ENCODE peak calls at places on chromosomes 3 and 15, in nine cellular contexts. J is HCT116; L is CD8-positive, alpha-beta memory T cell; V is neuronal stem cell; N is heart left ventricle; I is CD8-positive, alpha-beta T cell; X is H9; R is foreskin keratinocyte; D is small intestine. P is an unnamed sample.

GRCh38 chr3:125080077-125080476 is 24.3 kb upstream of the HEG1 start:
- DNase-seq in L (no peak), X (no peak), D (no peak), R (no peak), N (no peak), J (no peak), I (no peak), V (no peak), P (no peak)

GRCh38 chr3:58623478-58623877 is 43.1 kb downstream of the FAM3D start:
- DNase-seq in D (no peak), J (no peak), L (no peak), V (no peak), I (no peak), R (no peak), X (no peak), N (no peak), P (no peak)

GRCh38 chr3:38031022-38031994 is 1.9 kb upstream of the PLCD1 start:
- DNase-seq in J (peak; percentile 31), L (peak; percentile 64), N (no peak), V (no peak), R (peak; percentile 76), I (peak; percentile 30), X (no peak), D (peak; percentile 77), P (peak; percentile 91)

GRCh38 chr15:77035999-77036471 is 34.9 kb downstream of the TSPAN3 start:
- DNase-seq in D (no peak), R (peak; percentile 41), V (no peak), I (no peak), L (peak; percentile 45), N (peak; percentile 36), X (peak; percentile 25), J (no peak), P (peak; percentile 31)

GRCh38 chr3:83523470-83524073 is 1435.2 kb upstream of the CADM2 start:
- DNase-seq in X (peak; percentile 78), I (no peak), N (no peak), R (peak; percentile 13), V (peak; percentile 64), L (no peak), D (no peak), J (no peak), P (no peak)

GRCh38 chr3:139577899-139578298 is 38.4 kb upstream of the RBP1 start:
- DNase-seq in J (no peak), I (no peak), V (no peak), N (no peak), R (no peak), L (no peak), X (peak; percentile 57), D (no peak), P (no peak)

GRCh38 chr3:139686624-139687023 is 8.9 kb upstream of the NMNAT3 start:
- DNase-seq in J (no peak), V (no peak), L (no peak), D (no peak), R (no peak), I (no peak), X (no peak), N (no peak), P (peak; percentile 36)

GRCh38 chr15:60026555-60026954 is 22.4 kb downstream of the FOXB1 start:
- DNase-seq in N (no peak), V (no peak), R (no peak), I (no peak), D (no peak), J (no peak), L (no peak), X (no peak), P (no peak)

GRCh38 chr15:101523560-101523940 is 34.0 kb upstream of the PCSK6 start:
- DNase-seq in L (no peak), N (no peak), D (no peak), V (no peak), J (no peak), I (no peak), R (no peak), X (no peak), P (no peak)

GRCh38 chr3:187015903-187016638 is 85.7 kb downstream of the ST6GAL1 start:
- DNase-seq in N (no peak), X (no peak), R (no peak), I (no peak), J (no peak), D (no peak), L (peak; percentile 51), V (no peak), P (no peak)

GRCh38 chr3:187012609-187013051 is 82.3 kb downstream of the ST6GAL1 start:
- DNase-seq in I (peak; percentile 36), V (no peak), N (no peak), R (no peak), X (no peak), D (no peak), L (no peak), J (no peak), P (no peak)

GRCh38 chr3:187013080-187013838 is 82.9 kb downstream of the ST6GAL1 start:
- DNase-seq in J (no peak), V (no peak), D (no peak), I (no peak), X (no peak), R (no peak), N (no peak), L (no peak), P (no peak)

GRCh38 chr3:187016639-187017345 is 86.5 kb downstream of the ST6GAL1 start:
- DNase-seq in J (no peak), V (no peak), L (no peak), X (no peak), I (no peak), R (no peak), N (no peak), D (no peak), P (no peak)

DNA sequence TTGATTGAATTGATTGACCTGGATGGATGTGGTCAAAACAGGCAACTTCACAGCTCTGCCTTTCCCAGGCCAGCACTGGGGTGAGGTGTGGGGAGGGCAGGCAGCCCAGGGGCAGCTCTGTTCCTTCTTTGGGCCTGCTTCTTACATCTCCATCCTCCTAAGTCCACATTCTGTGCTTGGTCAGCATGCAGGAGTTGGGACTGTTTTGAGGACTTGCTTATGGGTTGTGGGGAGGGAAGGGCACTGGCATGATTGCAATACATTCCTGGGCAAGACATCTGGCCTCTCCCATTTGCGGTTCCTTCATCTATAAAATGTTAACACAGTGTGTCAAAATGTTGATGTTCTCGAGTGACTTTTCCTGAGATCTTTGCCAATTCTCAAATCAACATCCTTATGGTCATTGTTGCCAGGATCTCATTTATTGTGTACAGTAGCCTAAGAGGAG is 84.1 kb downstream of the ST6GAL1 start:
- DNase-seq in D (no peak), J (no peak), R (no peak), V (no peak), N (no peak), L (no peak), X (no peak), I (no peak), P (no peak)
- H3K4me1 ChIP-seq in D (no peaks in the 10 kb centered on the region), J (no peaks in the 10 kb centered on the region), R (no peaks in the 10 kb centered on the region), V (no peaks in the 10 kb centered on the region), N (peaks cover 63% of the 10 kb centered on the region), L (peaks cover 45% of the 10 kb centered on the region), X (no peaks in the 10 kb centered on the region), I (peaks cover 38% of the 10 kb centered on the region), P (peaks cover 56% of the 10 kb centered on the region)

DNA sequence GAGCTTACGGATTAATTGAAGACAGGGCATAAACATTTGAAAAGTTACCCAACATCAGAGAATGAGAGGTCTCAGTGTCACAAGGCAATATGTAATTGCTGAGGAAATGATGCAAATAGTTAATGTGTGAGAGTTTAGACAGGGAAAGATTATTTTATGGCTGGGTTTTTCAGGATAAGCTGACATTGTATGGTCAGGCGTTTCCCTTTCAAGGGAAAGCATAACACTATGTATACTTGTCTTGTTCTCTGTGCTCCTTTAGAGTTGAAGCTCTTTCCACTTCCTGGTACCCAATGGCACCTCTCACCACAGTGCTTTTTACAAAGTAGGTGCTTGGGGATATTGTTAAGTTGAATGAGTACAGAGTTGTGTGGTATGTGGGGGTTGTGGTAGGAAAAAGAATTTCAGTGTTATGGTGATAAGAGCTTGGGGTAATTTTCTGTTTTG is 19.9 kb downstream of the IQGAP1 start:
- DNase-seq in L (peak; percentile 64), I (peak; percentile 19), D (peak; percentile 56), N (no peak), X (no peak), R (no peak), J (no peak), V (no peak), P (no peak)
- H3K4me1 ChIP-seq in L (peaks cover 53% of the 10 kb centered on the region), I (peaks cover 38% of the 10 kb centered on the region), D (peaks cover 22% of the 10 kb centered on the region), N (peaks cover 77% of the 10 kb centered on the region), X (peaks cover 3% of the 10 kb centered on the region), R (peaks cover 31% of the 10 kb centered on the region), J (peaks cover 33% of the 10 kb centered on the region), V (peaks cover 4% of the 10 kb centered on the region), P (peaks cover 94% of the 10 kb centered on the region)

GRCh38 chr15:39851505-39852082 is 68.5 kb downstream of the GPR176 start:
- DNase-seq in R (no peak), L (no peak), N (no peak), I (no peak), J (no peak), V (no peak), X (no peak), D (no peak), P (no peak)

GRCh38 chr15:39850436-39850835 is 67.8 kb upstream of the FSIP1 start:
- DNase-seq in X (no peak), D (no peak), R (no peak), L (no peak), I (no peak), V (no peak), N (no peak), J (no peak), P (no peak)

GRCh38 chr15:39845582-39845981 is 62.9 kb upstream of the FSIP1 start:
- DNase-seq in R (no peak), D (no peak), N (no peak), J (no peak), L (no peak), X (no peak), V (no peak), I (no peak), P (no peak)

GRCh38 chr15:39843561-39843960 is 60.9 kb upstream of the FSIP1 start:
- DNase-seq in J (no peak), V (no peak), R (no peak), L (no peak), I (no peak), X (no peak), D (no peak), N (no peak), P (no peak)

DNA sequence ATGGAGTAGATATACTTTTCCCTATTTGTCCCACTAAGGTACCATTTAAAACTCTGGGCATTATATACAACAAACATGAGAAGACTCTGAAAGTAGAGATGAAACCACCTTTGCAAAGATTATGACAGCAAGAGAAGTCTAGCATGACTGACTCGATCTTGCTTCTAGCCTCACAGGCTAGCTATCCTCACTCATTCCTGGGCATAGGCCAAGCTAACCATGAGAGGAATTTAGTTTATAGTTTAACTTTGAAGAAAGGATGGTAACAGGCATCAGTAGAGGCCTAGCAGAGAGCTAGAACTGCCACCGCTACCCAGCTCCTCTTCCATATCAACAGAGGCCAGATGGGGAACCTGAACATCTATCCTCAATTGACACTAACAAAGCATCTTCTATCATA is 63.5 kb upstream of the FSIP1 start:
- DNase-seq in X (no peak), R (no peak), D (no peak), N (no peak), L (no peak), I (no peak), J (no peak), V (no peak), P (no peak)
- H3K4me1 ChIP-seq in X (peaks cover 3% of the 10 kb centered on the region), R (peaks cover 9% of the 10 kb centered on the region), D (no peaks in the 10 kb centered on the region), N (no peaks in the 10 kb centered on the region), L (no peaks in the 10 kb centered on the region), I (no peaks in the 10 kb centered on the region), J (no peaks in the 10 kb centered on the region), V (peaks cover 3% of the 10 kb centered on the region), P (no peaks in the 10 kb centered on the region)

DNA sequence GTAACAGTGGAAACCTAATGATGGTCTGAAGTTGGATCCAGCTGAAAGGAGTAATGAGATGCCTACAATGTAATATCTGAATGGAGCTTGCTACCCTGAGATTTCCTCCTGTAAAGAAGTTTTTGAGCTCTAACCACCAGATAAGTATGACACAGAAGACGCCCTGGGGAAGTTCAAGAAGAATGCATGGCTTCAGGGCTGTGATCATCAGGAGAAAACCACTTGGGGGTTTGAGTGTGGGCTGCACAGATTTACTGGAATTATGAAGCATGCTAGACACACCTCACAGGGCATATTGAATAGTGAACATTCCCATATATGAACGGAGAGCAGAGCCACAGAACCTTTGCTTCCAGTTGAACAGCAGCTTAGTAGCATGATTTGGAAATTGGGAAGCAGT is 10.6 kb upstream of the CCDC80 start:
- DNase-seq in I (no peak), X (no peak), D (no peak), V (no peak), N (no peak), L (no peak), R (no peak), J (no peak), P (no peak)
- H3K4me1 ChIP-seq in I (no peaks in the 10 kb centered on the region), X (peaks cover 2% of the 10 kb centered on the region), D (no peaks in the 10 kb centered on the region), V (peaks cover 9% of the 10 kb centered on the region), N (peaks cover 30% of the 10 kb centered on the region), L (no peaks in the 10 kb centered on the region), R (peaks cover 75% of the 10 kb centered on the region), J (no peaks in the 10 kb centered on the region), P (peaks cover 14% of the 10 kb centered on the region)